ENCODE peak calls at places on chromosomes 4 and X, in four cellular contexts. One of them, this sample, is unnamed.

GRCh38 chrX:134431894-134432293 is 28.1 kb upstream of the HPRT1 start:
- DNase-seq in right lobe of liver: no peak
- DNase-seq in MM.1S: no peak
- DNase-seq in kidney epithelial cell: peak
- DNase-seq in this sample: no peak

GRCh38 chr4:4780634-4781287 is 78.7 kb upstream of the MSX1 start:
- DNase-seq in MM.1S: no peak
- DNase-seq in right lobe of liver: no peak
- DNase-seq in kidney epithelial cell: no peak
- DNase-seq in this sample: no peak

GRCh38 chrX:103538728-103539127 is 19.4 kb upstream of the RAB40A start:
- DNase-seq in kidney epithelial cell: no peak
- DNase-seq in MM.1S: no peak
- DNase-seq in right lobe of liver: no peak
- DNase-seq in this sample: no peak

GRCh38 chr4:119246177-119246576 is 33.7 kb downstream of the USP53 start:
- DNase-seq in MM.1S: no peak
- DNase-seq in right lobe of liver: no peak
- DNase-seq in kidney epithelial cell: no peak
- DNase-seq in this sample: no peak

GRCh38 chr4:58603951-58604350 is 1493.8 kb upstream of the IGFBP7 start:
- DNase-seq in kidney epithelial cell: no peak
- DNase-seq in right lobe of liver: no peak
- DNase-seq in MM.1S: no peak
- DNase-seq in this sample: no peak

GRCh38 chr4:17781072-17781830 is at the start of gene FAM184B:
- DNase-seq in right lobe of liver: no peak
- DNase-seq in MM.1S: no peak
- DNase-seq in kidney epithelial cell: no peak
- DNase-seq in this sample: no peak

GRCh38 chr4:140222175-140222574 is 68.2 kb upstream of the MAML3 start:
- DNase-seq in right lobe of liver: no peak
- DNase-seq in kidney epithelial cell: no peak
- DNase-seq in MM.1S: no peak
- DNase-seq in this sample: no peak

GRCh38 chr4:158622251-158622650 is 49.4 kb downstream of the C4orf46 start:
- DNase-seq in right lobe of liver: no peak
- DNase-seq in kidney epithelial cell: no peak
- DNase-seq in MM.1S: no peak
- DNase-seq in this sample: no peak

GRCh38 chrX:130295519-130296314 is 27.0 kb upstream of the ZNF280C start:
- DNase-seq in MM.1S: no peak
- DNase-seq in right lobe of liver: no peak
- DNase-seq in kidney epithelial cell: no peak
- DNase-seq in this sample: no peak

GRCh38 chr4:42339935-42340406 is 57.3 kb upstream of the SHISA3 start:
- DNase-seq in MM.1S: no peak
- DNase-seq in kidney epithelial cell: no peak
- DNase-seq in right lobe of liver: no peak
- DNase-seq in this sample: no peak

GRCh38 chrX:55702611-55703010 is 14.9 kb upstream of the RRAGB start:
- DNase-seq in right lobe of liver: no peak
- DNase-seq in MM.1S: peak
- DNase-seq in kidney epithelial cell: no peak
- DNase-seq in this sample: no peak

GRCh38 chr4:117447925-117448324 is 362.5 kb upstream of the TRAM1L1 start:
- DNase-seq in kidney epithelial cell: no peak
- DNase-seq in right lobe of liver: no peak
- DNase-seq in MM.1S: peak
- DNase-seq in this sample: no peak

GRCh38 chrX:139881130-139881529 is 51.7 kb downstream of the ATP11C start:
- DNase-seq in right lobe of liver: no peak
- DNase-seq in MM.1S: no peak
- DNase-seq in kidney epithelial cell: peak
- DNase-seq in this sample: no peak

GRCh38 chrX:16484338-16484737 is 165.6 kb upstream of the S100G start:
- DNase-seq in MM.1S: no peak
- DNase-seq in kidney epithelial cell: peak
- DNase-seq in right lobe of liver: no peak
- DNase-seq in this sample: no peak

GRCh38 chr4:141328550-141329173 is 108.0 kb downstream of the ZNF330 start:
- DNase-seq in kidney epithelial cell: no peak
- DNase-seq in MM.1S: no peak
- DNase-seq in right lobe of liver: no peak
- DNase-seq in this sample: no peak

GRCh38 chr4:139530833-139531427 is 25.1 kb downstream of the SETD7 start:
- DNase-seq in kidney epithelial cell: no peak
- DNase-seq in MM.1S: peak
- DNase-seq in right lobe of liver: peak
- DNase-seq in this sample: no peak

GRCh38 chrX:27893871-27894270 is 86.1 kb downstream of the MAGEB10 start:
- DNase-seq in MM.1S: no peak
- DNase-seq in kidney epithelial cell: no peak
- DNase-seq in right lobe of liver: no peak
- DNase-seq in this sample: no peak

GRCh38 chrX:45842916-45843315 is 642.2 kb upstream of the DIPK2B start:
- DNase-seq in kidney epithelial cell: no peak
- DNase-seq in right lobe of liver: no peak
- DNase-seq in MM.1S: no peak
- DNase-seq in this sample: no peak

GRCh38 chr4:187598246-187598645 is 397.3 kb upstream of the ZFP42 start:
- DNase-seq in right lobe of liver: no peak
- DNase-seq in kidney epithelial cell: no peak
- DNase-seq in MM.1S: no peak
- DNase-seq in this sample: no peak

DNA sequence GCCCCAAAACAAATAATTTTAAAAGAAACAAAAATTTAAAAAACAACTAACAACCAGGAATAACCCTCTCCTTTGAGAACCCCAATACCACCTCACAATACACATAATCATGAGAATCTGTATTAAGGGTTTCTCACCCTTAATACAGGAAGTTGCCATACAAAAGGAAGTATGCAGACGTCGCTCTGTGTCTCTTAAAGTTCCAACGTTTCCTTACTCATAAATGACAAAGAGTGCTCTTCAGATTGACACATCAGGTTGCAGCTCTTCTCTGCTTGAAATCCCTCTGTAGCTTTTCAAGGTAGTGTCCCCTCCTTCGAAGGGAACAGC is 73.9 kb upstream of the IRF2 start:
- DNase-seq in kidney epithelial cell: no peak
- DNase-seq in MM.1S: no peak
- DNase-seq in right lobe of liver: no peak
- DNase-seq in this sample: no peak
- H3K4me3 ChIP-seq in kidney epithelial cell: no peak
- H3K4me3 ChIP-seq in MM.1S: no peak
- H3K4me3 ChIP-seq in right lobe of liver: peak
- H3K4me3 ChIP-seq in this sample: no peak

GRCh38 chrX:93874554-93874953 is 200.5 kb downstream of the FAM133A start:
- DNase-seq in kidney epithelial cell: no peak
- DNase-seq in MM.1S: peak
- DNase-seq in right lobe of liver: no peak
- DNase-seq in this sample: no peak
- TF ChIP-seq CTCF in kidney epithelial cell: peak
- TF ChIP-seq CTCF in MM.1S: peak
- TF ChIP-seq CTCF in right lobe of liver: peak
- TF ChIP-seq CTCF in this sample: no peak

DNA sequence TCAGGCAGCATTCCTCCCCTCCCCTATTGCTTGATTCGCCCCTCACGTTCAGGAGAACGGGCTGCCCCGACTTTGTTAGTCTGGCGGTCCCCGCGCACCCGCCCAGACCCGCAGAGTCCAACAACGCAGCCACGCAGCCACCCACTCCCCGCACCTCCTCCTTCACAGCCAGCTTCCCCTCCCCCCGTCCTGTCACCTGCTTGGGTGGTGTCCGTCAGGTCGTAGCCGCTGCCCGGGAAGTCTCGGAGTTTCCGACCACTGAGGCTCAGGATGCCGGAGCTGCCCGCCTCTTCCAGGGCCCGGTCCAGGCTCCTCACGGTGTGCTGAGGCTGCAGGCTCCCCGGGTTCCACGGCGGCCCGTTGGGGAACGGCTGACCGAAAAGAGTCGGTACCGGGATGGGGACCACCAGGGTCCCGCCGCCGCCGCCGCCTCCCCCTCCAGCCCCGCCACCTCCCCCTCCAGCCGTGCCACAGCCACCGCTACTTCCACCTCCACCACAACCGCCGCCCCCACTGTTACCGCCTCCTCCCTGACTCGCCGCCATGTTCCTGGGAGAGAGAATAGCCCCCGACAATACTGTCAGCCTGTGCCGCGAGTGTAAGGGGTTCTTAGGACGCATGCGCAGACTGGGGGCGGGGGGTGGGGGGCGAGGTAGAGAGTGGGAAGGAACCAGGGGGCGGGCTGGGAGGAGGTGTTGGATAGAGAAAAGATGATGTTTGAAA is at the start of gene LRCH2:
- DNase-seq in right lobe of liver: peak
- DNase-seq in kidney epithelial cell: no peak
- DNase-seq in MM.1S: no peak
- DNase-seq in this sample: no peak
- H3K4me3 ChIP-seq in right lobe of liver: peak
- H3K4me3 ChIP-seq in kidney epithelial cell: peak
- H3K4me3 ChIP-seq in MM.1S: no peak
- H3K4me3 ChIP-seq in this sample: peak

GRCh38 chr4:2424581-2424980 is 5.8 kb downstream of the CFAP99 start:
- DNase-seq in MM.1S: no peak
- DNase-seq in kidney epithelial cell: no peak
- DNase-seq in right lobe of liver: no peak
- DNase-seq in this sample: no peak
- TF ChIP-seq CTCF in MM.1S: no peak
- TF ChIP-seq CTCF in kidney epithelial cell: no peak
- TF ChIP-seq CTCF in right lobe of liver: no peak
- TF ChIP-seq CTCF in this sample: no peak

GRCh38 chrX:125757794-125758564 is 408.1 kb downstream of the DCAF12L2 start:
- DNase-seq in MM.1S: no peak
- DNase-seq in kidney epithelial cell: no peak
- DNase-seq in right lobe of liver: no peak
- DNase-seq in this sample: no peak
- H3K4me3 ChIP-seq in MM.1S: no peak
- H3K4me3 ChIP-seq in kidney epithelial cell: no peak
- H3K4me3 ChIP-seq in right lobe of liver: no peak
- H3K4me3 ChIP-seq in this sample: peak

GRCh38 chr4:106238819-106239420 is 77.1 kb downstream of the TBCK start:
- DNase-seq in kidney epithelial cell: peak
- DNase-seq in right lobe of liver: no peak
- DNase-seq in MM.1S: peak
- DNase-seq in this sample: no peak
- TF ChIP-seq CTCF in kidney epithelial cell: peak
- TF ChIP-seq CTCF in right lobe of liver: peak
- TF ChIP-seq CTCF in MM.1S: peak
- TF ChIP-seq CTCF in this sample: peak

GRCh38 chr4:35080799-35081198 is 1163.5 kb downstream of the ARAP2 start:
- DNase-seq in MM.1S: no peak
- DNase-seq in kidney epithelial cell: no peak
- DNase-seq in right lobe of liver: no peak
- DNase-seq in this sample: no peak
- H3K4me3 ChIP-seq in MM.1S: no peak
- H3K4me3 ChIP-seq in kidney epithelial cell: no peak
- H3K4me3 ChIP-seq in right lobe of liver: no peak
- H3K4me3 ChIP-seq in this sample: no peak

DNA sequence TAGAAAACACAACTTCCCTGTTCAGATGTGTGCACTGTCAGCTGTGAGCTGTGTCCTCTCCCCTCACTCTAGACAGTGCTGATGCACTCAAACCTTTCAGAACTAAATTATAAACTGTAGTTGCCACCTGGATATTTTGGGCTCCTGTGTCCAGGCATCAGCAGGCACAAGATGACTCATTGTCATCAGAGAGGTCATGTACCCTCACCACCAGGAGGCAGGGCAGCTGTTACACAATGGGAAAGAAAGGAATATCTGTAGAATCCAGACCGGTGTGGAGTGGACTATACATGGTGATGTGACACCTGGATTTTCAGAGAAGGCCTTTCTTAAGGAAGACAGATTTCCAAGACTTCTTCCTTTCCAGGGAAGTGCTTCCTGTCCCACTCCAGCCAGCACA is 854.4 kb upstream of the AGA start:
- DNase-seq in kidney epithelial cell: no peak
- DNase-seq in right lobe of liver: peak
- DNase-seq in MM.1S: no peak
- DNase-seq in this sample: no peak
- TF ChIP-seq CTCF in kidney epithelial cell: peak
- TF ChIP-seq CTCF in right lobe of liver: peak
- TF ChIP-seq CTCF in MM.1S: peak
- TF ChIP-seq CTCF in this sample: no peak

GRCh38 chr4:121243476-121243875 is 79.4 kb upstream of the TNIP3 start:
- DNase-seq in kidney epithelial cell: no peak
- DNase-seq in right lobe of liver: no peak
- DNase-seq in MM.1S: no peak
- DNase-seq in this sample: no peak
- H3K4me3 ChIP-seq in kidney epithelial cell: no peak
- H3K4me3 ChIP-seq in right lobe of liver: no peak
- H3K4me3 ChIP-seq in MM.1S: no peak
- H3K4me3 ChIP-seq in this sample: no peak

DNA sequence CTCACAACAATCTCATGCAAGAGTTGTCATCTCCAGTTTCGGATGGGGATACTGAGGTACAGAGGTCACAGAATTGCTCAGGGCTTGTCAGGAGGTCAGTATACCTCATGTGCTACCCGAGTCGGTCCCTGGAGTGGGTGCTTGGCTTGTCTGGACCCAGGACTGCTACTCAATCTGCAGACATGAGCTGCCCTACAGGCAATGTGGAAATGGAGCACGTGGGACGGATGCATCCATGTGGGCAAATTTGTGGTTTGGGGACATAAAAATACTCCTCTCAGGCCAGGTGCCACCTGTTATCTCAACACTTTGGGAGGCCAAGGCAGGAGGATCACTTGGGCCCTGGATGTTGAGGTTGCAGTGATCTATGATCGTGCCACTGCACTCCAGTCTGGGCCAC is 15.8 kb downstream of the USP11 start:
- DNase-seq in right lobe of liver: no peak
- DNase-seq in MM.1S: no peak
- DNase-seq in kidney epithelial cell: no peak
- DNase-seq in this sample: peak
- TF ChIP-seq CTCF in right lobe of liver: no peak
- TF ChIP-seq CTCF in MM.1S: no peak
- TF ChIP-seq CTCF in kidney epithelial cell: no peak
- TF ChIP-seq CTCF in this sample: no peak